ENCODE peak calls at places on chromosomes 11 and 22, in six cellular contexts. V is NCI-H1092, N is occipital lobe, P is HTR-8/SVneo, B is pancreas, Q is KBM-7. L is an unnamed sample.

GRCh38 chr22:45740236-45740635 is 68.6 kb downstream of the ATXN10 start:
- DNase-seq in V (no peak), N (no peak), P (no peak), B (no peak), Q (no peak), L (no peak)

GRCh38 chr22:19975707-19976035 is 34.1 kb upstream of the TXNRD2 start:
- DNase-seq in V (no peak), N (no peak), P (no peak), B (no peak), Q (no peak), L (no peak)

GRCh38 chr11:73323464-73323863 is 15.4 kb downstream of the ARHGEF17 start:
- DNase-seq in V (no peak), N (no peak), P (peak), B (no peak), Q (no peak), L (no peak)

GRCh38 chr11:75330279-75330678 is 21.2 kb downstream of the ARRB1 start:
- DNase-seq in V (no peak), N (no peak), P (no peak), B (no peak), Q (no peak), L (no peak)

GRCh38 chr11:105706025-105706530 is 96.2 kb downstream of the GRIA4 start:
- DNase-seq in V (no peak), N (no peak), P (no peak), B (no peak), Q (no peak), L (no peak)

GRCh38 chr11:98955551-98955950 is 65.2 kb upstream of the CNTN5 start:
- DNase-seq in V (no peak), N (no peak), P (peak), B (no peak), Q (no peak), L (no peak)

GRCh38 chr11:66663741-66664296 is 13.9 kb downstream of the RBM4B start:
- DNase-seq in V (no peak), N (no peak), P (no peak), B (no peak), Q (no peak), L (no peak)

GRCh38 chr11:461626-462025 is 11.5 kb downstream of the PTDSS2 start:
- DNase-seq in V (no peak), N (no peak), P (no peak), B (no peak), Q (no peak), L (no peak)

GRCh38 chr11:73070653-73071052 is 71.5 kb downstream of the FCHSD2 start:
- DNase-seq in V (no peak), N (no peak), P (no peak), B (no peak), Q (no peak), L (no peak)

L was measured in effector CD4-positive, alpha-beta T cell.